ENCODE peak calls at places on chromosomes 7 and 10, in four cellular contexts. O, S, X and T are unnamed samples.

GRCh38 chr7:143331179-143331825 is 15.4 kb downstream of the CLCN1 start:
- DNase-seq in S (peak; percentile 96), X (no peak), O (peak; percentile 86), T (peak; percentile 94)

GRCh38 chr7:98619450-98620321 is 2.6 kb downstream of the NPTX2 start:
- DNase-seq in X (no peak), S (peak; percentile 1), O (peak; percentile 57), T (no peak)

GRCh38 chr7:8014399-8014798 is 45.8 kb downstream of the GLCCI1 start:
- DNase-seq in X (peak; percentile 6), S (no peak), O (no peak), T (peak; percentile 32)

GRCh38 chr10:95785942-95786669 is 30.1 kb downstream of the ENTPD1 start:
- DNase-seq in S (no peak), O (no peak), X (no peak), T (no peak)

GRCh38 chr7:92400013-92400412 is 47.3 kb upstream of the GATAD1 start:
- DNase-seq in O (no peak), X (no peak), S (no peak), T (no peak)

GRCh38 chr7:94241402-94241925 is 153.2 kb upstream of the COL1A2 start:
- DNase-seq in S (no peak), X (peak; percentile 24), O (no peak), T (no peak)

GRCh38 chr10:110010076-110011069 is 2.6 kb downstream of the ADD3 start:
- DNase-seq in X (no peak), O (no peak), S (peak; percentile 55), T (no peak)

GRCh38 chr10:88702848-88703597 is 3.0 kb upstream of the LIPK start:
- DNase-seq in X (peak; percentile 83), S (peak; percentile 35), O (peak; percentile 86), T (no peak)

GRCh38 chr10:48976208-48976607 is 36.6 kb upstream of the LRRC18 start:
- DNase-seq in X (no peak), S (peak; percentile 4), O (no peak), T (peak; percentile 73)

DNA sequence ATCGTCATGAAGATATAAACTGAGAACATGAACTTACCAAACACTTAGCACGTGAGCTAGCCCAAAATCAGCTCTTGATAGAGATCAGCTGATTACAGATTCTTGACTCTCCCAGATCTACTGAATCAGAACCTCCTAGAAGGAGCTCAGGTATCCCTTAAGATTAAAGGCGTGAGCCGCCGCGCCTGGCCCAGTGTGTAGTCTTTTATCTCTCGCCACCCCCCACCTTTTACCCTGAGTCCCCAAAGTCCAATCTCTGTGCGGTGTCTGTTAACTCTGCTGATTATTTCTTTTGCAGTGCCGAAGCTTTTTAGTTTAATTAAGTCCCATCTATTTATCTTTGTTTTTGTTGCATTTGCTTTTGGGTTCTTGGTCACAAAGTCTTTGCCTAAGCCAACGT is 1.1 kb upstream of the GNA12 start:
- DNase-seq in O (no peak), X (no peak), S (no peak), T (no peak)
- H2AFZ ChIP-seq in O (no peak overlapping the region), X (no peak overlapping the region), S (no peak overlapping the region), T (no peak overlapping the region)

GRCh38 chr7:45514944-45515343 is 59.2 kb upstream of the ADCY1 start:
- DNase-seq in O (no peak), X (no peak), S (no peak), T (no peak)
- H3K4me3 ChIP-seq in O (no peak overlapping the region), X (no peak overlapping the region), S (no peak overlapping the region), T (no peak overlapping the region)

DNA sequence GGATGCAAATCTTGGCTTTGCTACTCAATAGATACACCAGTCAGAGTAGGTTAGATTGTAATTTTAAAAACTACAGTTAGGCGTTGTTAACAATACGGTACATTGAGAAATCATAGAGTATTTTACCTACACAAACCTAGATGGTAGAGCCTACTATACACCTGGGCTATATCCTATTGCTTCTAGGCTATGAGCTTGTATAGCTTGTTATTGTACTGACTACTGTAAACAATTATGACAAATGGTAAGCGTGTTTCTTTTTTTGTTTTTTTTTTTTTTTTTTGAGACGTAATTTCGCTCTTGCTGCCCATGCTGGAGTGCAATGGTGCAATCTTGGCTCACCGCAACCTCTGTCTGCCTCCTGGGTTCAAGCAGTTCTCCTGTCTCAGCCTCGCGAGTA is 3.7 kb downstream of the SEPTIN7 start:
- DNase-seq in X (no peak), O (no peak), S (no peak), T (no peak)
- H2AFZ ChIP-seq in X (no peak overlapping the region), O (no peak overlapping the region), S (no peak overlapping the region), T (no peak overlapping the region)

GRCh38 chr10:18583575-18584270 is 67.7 kb downstream of the NSUN6 start:
- DNase-seq in O (no peak), S (no peak), X (peak; percentile 7), T (peak; percentile 25)

GRCh38 chr10:18572959-18573561 is 78.3 kb downstream of the NSUN6 start:
- DNase-seq in S (no peak), O (no peak), X (no peak), T (no peak)

GRCh38 chr10:18576586-18576985 is 74.8 kb downstream of the NSUN6 start:
- DNase-seq in S (no peak), X (no peak), O (no peak), T (no peak)

GRCh38 chr10:18582803-18583202 is 68.6 kb downstream of the NSUN6 start:
- DNase-seq in S (peak; percentile 11), O (peak; percentile 31), X (no peak), T (no peak)

GRCh38 chr10:18577823-18578685 is 73.3 kb downstream of the NSUN6 start:
- DNase-seq in X (no peak), S (no peak), O (no peak), T (no peak)
- H3K4me3 ChIP-seq in X (no peak overlapping the region), S (no peak overlapping the region), O (no peak overlapping the region), T (no peak overlapping the region)